ENCODE peak calls at places on chromosome 19, in eight cellular contexts. One of them, this sample, is unnamed.

GRCh38 chr19:46824887-46825730 is 25.5 kb downstream of the AP2S1 start:
- DNase-seq in activated gamma-delta T cell: no peak
- DNase-seq in neural crest cell: no peak
- DNase-seq in epithelial cell of proximal tubule: no peak
- DNase-seq in stimulated activated CD4-positive, alpha-beta T cell treated with anti-CD3 and anti-CD28 coated beads, TNF-alpha, amount 100 ng/mL, for 48 hours: no peak
- DNase-seq in T-helper 17 cell: no peak
- DNase-seq in M059J: peak
- DNase-seq in cardiac muscle cell: no peak
- DNase-seq in this sample: no peak

GRCh38 chr19:35288843-35289355 is 3.1 kb upstream of the MAG start:
- DNase-seq in activated gamma-delta T cell: no peak
- DNase-seq in neural crest cell: no peak
- DNase-seq in epithelial cell of proximal tubule: no peak
- DNase-seq in stimulated activated CD4-positive, alpha-beta T cell treated with anti-CD3 and anti-CD28 coated beads, TNF-alpha, amount 100 ng/mL, for 48 hours: no peak
- DNase-seq in T-helper 17 cell: no peak
- DNase-seq in M059J: no peak
- DNase-seq in cardiac muscle cell: no peak
- DNase-seq in this sample: no peak

GRCh38 chr19:18086590-18087138 is at the start of gene IL12RB1:
- DNase-seq in activated gamma-delta T cell: no peak
- DNase-seq in neural crest cell: no peak
- DNase-seq in epithelial cell of proximal tubule: no peak
- DNase-seq in stimulated activated CD4-positive, alpha-beta T cell treated with anti-CD3 and anti-CD28 coated beads, TNF-alpha, amount 100 ng/mL, for 48 hours: no peak
- DNase-seq in T-helper 17 cell: peak
- DNase-seq in M059J: peak
- DNase-seq in cardiac muscle cell: no peak
- DNase-seq in this sample: no peak

GRCh38 chr19:45767881-45768643 is 990 bp downstream of the SIX5 start:
- DNase-seq in activated gamma-delta T cell: no peak
- DNase-seq in neural crest cell: peak
- DNase-seq in epithelial cell of proximal tubule: no peak
- DNase-seq in stimulated activated CD4-positive, alpha-beta T cell treated with anti-CD3 and anti-CD28 coated beads, TNF-alpha, amount 100 ng/mL, for 48 hours: no peak
- DNase-seq in T-helper 17 cell: no peak
- DNase-seq in M059J: peak
- DNase-seq in cardiac muscle cell: peak
- DNase-seq in this sample: peak

GRCh38 chr19:58513694-58514563 is 2.1 kb upstream of the SLC27A5 start:
- DNase-seq in activated gamma-delta T cell: peak
- DNase-seq in neural crest cell: peak
- DNase-seq in epithelial cell of proximal tubule: peak
- DNase-seq in stimulated activated CD4-positive, alpha-beta T cell treated with anti-CD3 and anti-CD28 coated beads, TNF-alpha, amount 100 ng/mL, for 48 hours: peak
- DNase-seq in T-helper 17 cell: peak
- DNase-seq in M059J: no peak
- DNase-seq in cardiac muscle cell: peak
- DNase-seq in this sample: peak

GRCh38 chr19:48738557-48739399 is 1.6 kb downstream of the RASIP1 start:
- DNase-seq in activated gamma-delta T cell: peak
- DNase-seq in neural crest cell: peak
- DNase-seq in epithelial cell of proximal tubule: no peak
- DNase-seq in stimulated activated CD4-positive, alpha-beta T cell treated with anti-CD3 and anti-CD28 coated beads, TNF-alpha, amount 100 ng/mL, for 48 hours: peak
- DNase-seq in T-helper 17 cell: peak
- DNase-seq in M059J: peak
- DNase-seq in cardiac muscle cell: peak
- DNase-seq in this sample: peak

GRCh38 chr19:2294377-2295335 is 12.7 kb upstream of the PEAK3 start:
- DNase-seq in activated gamma-delta T cell: no peak
- DNase-seq in neural crest cell: no peak
- DNase-seq in epithelial cell of proximal tubule: no peak
- DNase-seq in stimulated activated CD4-positive, alpha-beta T cell treated with anti-CD3 and anti-CD28 coated beads, TNF-alpha, amount 100 ng/mL, for 48 hours: no peak
- DNase-seq in T-helper 17 cell: no peak
- DNase-seq in M059J: peak
- DNase-seq in cardiac muscle cell: no peak
- DNase-seq in this sample: peak

GRCh38 chr19:5150902-5151741 is 182.2 kb downstream of the KDM4B start:
- DNase-seq in activated gamma-delta T cell: no peak
- DNase-seq in neural crest cell: no peak
- DNase-seq in epithelial cell of proximal tubule: no peak
- DNase-seq in stimulated activated CD4-positive, alpha-beta T cell treated with anti-CD3 and anti-CD28 coated beads, TNF-alpha, amount 100 ng/mL, for 48 hours: no peak
- DNase-seq in T-helper 17 cell: peak
- DNase-seq in M059J: no peak
- DNase-seq in cardiac muscle cell: no peak
- DNase-seq in this sample: no peak

GRCh38 chr19:16497042-16497441 is 848 bp downstream of the C19orf44 start:
- DNase-seq in activated gamma-delta T cell: no peak
- DNase-seq in neural crest cell: no peak
- DNase-seq in epithelial cell of proximal tubule: no peak
- DNase-seq in stimulated activated CD4-positive, alpha-beta T cell treated with anti-CD3 and anti-CD28 coated beads, TNF-alpha, amount 100 ng/mL, for 48 hours: no peak
- DNase-seq in T-helper 17 cell: no peak
- DNase-seq in M059J: peak
- DNase-seq in cardiac muscle cell: no peak
- DNase-seq in this sample: peak

GRCh38 chr19:18152444-18152816 is 533 bp upstream of the PIK3R2 start:
- DNase-seq in activated gamma-delta T cell: peak
- DNase-seq in neural crest cell: peak
- DNase-seq in epithelial cell of proximal tubule: peak
- DNase-seq in stimulated activated CD4-positive, alpha-beta T cell treated with anti-CD3 and anti-CD28 coated beads, TNF-alpha, amount 100 ng/mL, for 48 hours: peak
- DNase-seq in T-helper 17 cell: peak
- DNase-seq in M059J: peak
- DNase-seq in cardiac muscle cell: peak
- DNase-seq in this sample: peak

GRCh38 chr19:35715981-35716734 is 1.6 kb upstream of the KMT2B start:
- DNase-seq in activated gamma-delta T cell: no peak
- DNase-seq in neural crest cell: no peak
- DNase-seq in epithelial cell of proximal tubule: no peak
- DNase-seq in stimulated activated CD4-positive, alpha-beta T cell treated with anti-CD3 and anti-CD28 coated beads, TNF-alpha, amount 100 ng/mL, for 48 hours: no peak
- DNase-seq in T-helper 17 cell: no peak
- DNase-seq in M059J: no peak
- DNase-seq in cardiac muscle cell: peak
- DNase-seq in this sample: peak

GRCh38 chr19:7687177-7687576 is 6.5 kb downstream of the TRAPPC5 start:
- DNase-seq in activated gamma-delta T cell: no peak
- DNase-seq in neural crest cell: no peak
- DNase-seq in epithelial cell of proximal tubule: no peak
- DNase-seq in stimulated activated CD4-positive, alpha-beta T cell treated with anti-CD3 and anti-CD28 coated beads, TNF-alpha, amount 100 ng/mL, for 48 hours: no peak
- DNase-seq in T-helper 17 cell: no peak
- DNase-seq in M059J: no peak
- DNase-seq in cardiac muscle cell: no peak
- DNase-seq in this sample: no peak

GRCh38 chr19:53871448-53871847 is 3.8 kb downstream of the MYADM start:
- DNase-seq in activated gamma-delta T cell: no peak
- DNase-seq in neural crest cell: no peak
- DNase-seq in epithelial cell of proximal tubule: no peak
- DNase-seq in stimulated activated CD4-positive, alpha-beta T cell treated with anti-CD3 and anti-CD28 coated beads, TNF-alpha, amount 100 ng/mL, for 48 hours: no peak
- DNase-seq in T-helper 17 cell: no peak
- DNase-seq in M059J: no peak
- DNase-seq in cardiac muscle cell: no peak
- DNase-seq in this sample: no peak

GRCh38 chr19:49858591-49858985 is 7.6 kb downstream of the PTOV1 start:
- DNase-seq in activated gamma-delta T cell: no peak
- DNase-seq in neural crest cell: no peak
- DNase-seq in epithelial cell of proximal tubule: no peak
- DNase-seq in stimulated activated CD4-positive, alpha-beta T cell treated with anti-CD3 and anti-CD28 coated beads, TNF-alpha, amount 100 ng/mL, for 48 hours: no peak
- DNase-seq in T-helper 17 cell: no peak
- DNase-seq in M059J: peak
- DNase-seq in cardiac muscle cell: no peak
- DNase-seq in this sample: no peak

GRCh38 chr19:14337510-14337909 is 43.7 kb upstream of the ADGRE5 start:
- DNase-seq in activated gamma-delta T cell: no peak
- DNase-seq in neural crest cell: peak
- DNase-seq in epithelial cell of proximal tubule: no peak
- DNase-seq in stimulated activated CD4-positive, alpha-beta T cell treated with anti-CD3 and anti-CD28 coated beads, TNF-alpha, amount 100 ng/mL, for 48 hours: no peak
- DNase-seq in T-helper 17 cell: no peak
- DNase-seq in M059J: peak
- DNase-seq in cardiac muscle cell: no peak
- DNase-seq in this sample: peak

GRCh38 chr19:41918095-41918494 is 10.2 kb downstream of the ERFL start:
- DNase-seq in activated gamma-delta T cell: no peak
- DNase-seq in neural crest cell: no peak
- DNase-seq in epithelial cell of proximal tubule: no peak
- DNase-seq in stimulated activated CD4-positive, alpha-beta T cell treated with anti-CD3 and anti-CD28 coated beads, TNF-alpha, amount 100 ng/mL, for 48 hours: no peak
- DNase-seq in T-helper 17 cell: no peak
- DNase-seq in M059J: no peak
- DNase-seq in cardiac muscle cell: no peak
- DNase-seq in this sample: no peak

GRCh38 chr19:16702123-16702522 is 17.5 kb upstream of the NWD1 start:
- DNase-seq in activated gamma-delta T cell: no peak
- DNase-seq in neural crest cell: no peak
- DNase-seq in epithelial cell of proximal tubule: no peak
- DNase-seq in stimulated activated CD4-positive, alpha-beta T cell treated with anti-CD3 and anti-CD28 coated beads, TNF-alpha, amount 100 ng/mL, for 48 hours: no peak
- DNase-seq in T-helper 17 cell: no peak
- DNase-seq in M059J: peak
- DNase-seq in cardiac muscle cell: peak
- DNase-seq in this sample: peak